ENCODE peak calls at places on chromosomes 12 and 14, in four cellular contexts. H is fibroblast of mammary gland, X is EH, Q is SK-N-MC. N is an unnamed sample.

GRCh38 chr12:57272337-57273151 is 21.6 kb upstream of the STAC3 start:
- DNase-seq in Q (no peak), H (peak; percentile 38), X (peak; percentile 75), N (no peak)

GRCh38 chr12:122830517-122831214 is 4.6 kb upstream of the HIP1R start:
- DNase-seq in X (peak; percentile 81), H (peak; percentile 99), Q (no peak), N (no peak)

GRCh38 chr14:59347511-59347900 is 117.7 kb downstream of the GPR135 start:
- DNase-seq in Q (no peak), H (no peak), X (no peak), N (no peak)

GRCh38 chr12:122423258-122424165 is 1.0 kb upstream of the CLIP1 start:
- DNase-seq in X (peak; percentile 35), H (no peak), Q (no peak), N (no peak)

GRCh38 chr14:59772252-59772651 is 98.3 kb downstream of the RTN1 start:
- DNase-seq in H (no peak), X (no peak), Q (no peak), N (no peak)

GRCh38 chr12:57154076-57154475 is 6.7 kb upstream of the LRP1-AS start:
- DNase-seq in H (no peak), Q (no peak), X (no peak), N (no peak)

GRCh38 chr14:100383727-100384158 is 60.6 kb downstream of the SLC25A47 start:
- DNase-seq in H (peak; percentile 55), X (peak; percentile 68), Q (no peak), N (no peak)

GRCh38 chr14:75452900-75453816 is 25.3 kb downstream of the JDP2 start:
- DNase-seq in Q (peak; percentile 40), X (peak; percentile 99), H (peak; percentile 90), N (no peak)

GRCh38 chr12:109458086-109458485 is 19.0 kb downstream of the KCTD10 start:
- DNase-seq in H (peak; percentile 70), X (peak; percentile 83), Q (no peak), N (no peak)

GRCh38 chr12:122862872-122863701 is 27.8 kb downstream of the HIP1R start:
- DNase-seq in H (no peak), Q (no peak), X (no peak), N (no peak)

GRCh38 chr14:103537175-103537990 is 8.4 kb downstream of the TRMT61A start:
- DNase-seq in X (no peak), H (peak; percentile 74), Q (no peak), N (no peak)

GRCh38 chr14:98244162-98244948 is 1027.6 kb downstream of the BCL11B start:
- DNase-seq in Q (no peak), X (no peak), H (no peak), N (no peak)

GRCh38 chr12:61536525-61536924 is 723.7 kb upstream of the USP15 start:
- DNase-seq in X (no peak), Q (no peak), H (no peak), N (no peak)

GRCh38 chr14:60653388-60653690 is 4.1 kb upstream of the SIX1 start:
- DNase-seq in Q (no peak), X (no peak), H (no peak), N (no peak)

GRCh38 chr12:52280319-52280795 is 5.9 kb downstream of the KRT86 start:
- DNase-seq in Q (no peak), H (peak; percentile 94), X (peak; percentile 96), N (no peak)

GRCh38 chr14:67776653-67777322 is 39.6 kb downstream of the ZFYVE26 start:
- DNase-seq in Q (no peak), H (no peak), X (no peak), N (no peak)

GRCh38 chr14:21846227-21846885 is 172.7 kb upstream of the OR4E1 start:
- DNase-seq in Q (no peak), H (peak; percentile 7), X (no peak), N (no peak)

GRCh38 chr12:119710941-119711551 is 43.1 kb downstream of the PRKAB1 start:
- DNase-seq in Q (no peak), H (no peak), X (no peak), N (no peak)

GRCh38 chr12:91577586-91578539 is 395.2 kb upstream of the DCN start:
- DNase-seq in X (peak; percentile 33), H (peak; percentile 55), Q (peak; percentile 45), N (no peak)

GRCh38 chr12:113643575-113643974 is 171.9 kb upstream of the LHX5 start:
- DNase-seq in Q (no peak), X (no peak), H (no peak), N (no peak)

GRCh38 chr12:63955831-63956685 is 111.6 kb downstream of the SRGAP1 start:
- DNase-seq in Q (no peak), X (peak; percentile 45), H (peak; percentile 94), N (no peak)

N was measured in cerebellar nuclear complex.